ENCODE peak calls at places on chromosomes 3 and 15, in four cellular contexts. C, E, U and O are unnamed samples.

GRCh38 chr3:133742351-133743091 is 3.7 kb upstream of the TF start:
- DNase-seq in C (no peak), E (no peak), U (no peak), O (no peak)

GRCh38 chr15:80970018-80970657 is 19.5 kb downstream of the MESD start:
- DNase-seq in C (peak; percentile 74), E (no peak), U (peak; percentile 33), O (no peak)

GRCh38 chr3:30710017-30710416 is 103.6 kb downstream of the TGFBR2 start:
- DNase-seq in C (no peak), E (no peak), U (no peak), O (no peak)

GRCh38 chr3:154886437-154886836 is 193.7 kb upstream of the MME start:
- DNase-seq in C (peak; percentile 99), E (no peak), U (no peak), O (no peak)

GRCh38 chr15:63188247-63188936 is 1.0 kb upstream of the RAB8B start:
- DNase-seq in C (no peak), E (no peak), U (no peak), O (no peak)

GRCh38 chr15:62474021-62474770 is 309.1 kb upstream of the C2CD4B start:
- DNase-seq in C (no peak), E (no peak), U (no peak), O (no peak)

GRCh38 chr3:63975705-63976104 is 47.6 kb downstream of the PSMD6 start:
- DNase-seq in C (peak; percentile 87), E (no peak), U (peak; percentile 45), O (no peak)

GRCh38 chr3:7144696-7145308 is 283.9 kb downstream of the GRM7 start:
- DNase-seq in C (no peak), E (no peak), U (no peak), O (no peak)

GRCh38 chr15:72967836-72968530 is 84.3 kb upstream of the NEO1 start:
- DNase-seq in C (no peak), E (no peak), U (no peak), O (no peak)

GRCh38 chr15:80926126-80926525 is 63.5 kb downstream of the MESD start:
- DNase-seq in C (no peak), E (no peak), U (no peak), O (no peak)

GRCh38 chr3:13543251-13543650 is 5.7 kb upstream of the FBLN2 start:
- DNase-seq in C (peak; percentile 83), E (no peak), U (peak; percentile 67), O (no peak)

GRCh38 chr15:94834494-94834893 is 603.1 kb downstream of the MCTP2 start:
- DNase-seq in C (no peak), E (no peak), U (no peak), O (no peak)

GRCh38 chr15:78552597-78552996 is 12.4 kb downstream of the PSMA4 start:
- DNase-seq in C (no peak), E (no peak), U (no peak), O (no peak)

GRCh38 chr3:177934001-177934891 is 602.0 kb upstream of the KCNMB2 start:
- DNase-seq in C (peak; percentile 63), E (no peak), U (peak; percentile 9), O (no peak)

DNA sequence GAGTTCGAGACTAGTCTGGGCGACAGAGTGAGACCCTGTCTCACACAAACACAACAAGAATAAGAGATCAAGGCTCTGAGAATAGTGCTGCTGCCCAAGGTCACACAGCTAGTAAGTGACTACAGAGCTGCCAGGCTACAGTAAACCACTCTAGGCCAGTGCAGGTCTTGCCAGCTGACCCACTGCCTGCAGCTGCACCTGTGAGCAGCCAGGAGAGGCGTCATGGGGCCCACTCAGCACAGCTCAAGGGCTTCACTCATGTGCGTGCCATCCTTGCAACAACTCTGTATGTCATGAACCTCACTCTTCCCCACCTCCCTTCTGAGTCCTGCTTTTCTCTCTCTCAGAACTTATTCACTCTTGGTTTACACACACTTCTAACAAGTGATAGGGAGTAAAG is 176.7 kb downstream of the SMAD6 start:
- DNase-seq in C (no peak), E (no peak), U (peak; percentile 43), O (no peak)
- H3K4me3 ChIP-seq in C (no peak overlapping the region), E (no peak overlapping the region), U (no peak overlapping the region), O (no peak overlapping the region)

GRCh38 chr3:48555949-48556795 is 431 bp downstream of the PFKFB4 start:
- DNase-seq in C (no peak), E (peak; percentile 68), U (no peak), O (no peak)
- H3K4me3 ChIP-seq in C (peak overlapping the region; percentile 81), E (peak overlapping the region; percentile 38), U (peak overlapping the region; percentile 41), O (peak overlapping the region; percentile 61)

DNA sequence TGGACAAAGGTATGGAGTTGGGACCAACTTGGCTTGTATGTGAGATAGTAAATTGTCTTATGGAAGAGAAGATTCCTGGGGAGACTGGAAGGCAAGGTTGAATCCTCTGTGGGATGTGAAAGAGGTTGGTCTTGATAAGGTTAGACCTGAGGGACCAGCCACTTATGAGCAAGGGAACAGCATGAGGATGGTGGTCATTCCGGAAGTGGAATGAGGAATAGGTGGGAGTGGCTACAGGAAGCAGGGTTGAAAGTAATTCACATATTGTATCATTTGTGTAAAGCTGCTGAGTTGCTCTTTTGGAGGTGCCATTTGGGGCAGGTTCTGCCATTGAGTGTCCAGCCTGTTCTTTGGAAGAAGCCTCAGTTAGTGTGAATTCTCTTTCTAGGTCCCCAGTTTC is 13.2 kb downstream of the USP13 start:
- DNase-seq in C (no peak), E (no peak), U (no peak), O (no peak)
- H3K4me3 ChIP-seq in C (no peak overlapping the region), E (no peak overlapping the region), U (no peak overlapping the region), O (no peak overlapping the region)

GRCh38 chr15:90501898-90502297 is 27.8 kb upstream of the CRTC3 start:
- DNase-seq in C (no peak), E (no peak), U (no peak), O (no peak)
- H3K4me3 ChIP-seq in C (no peak overlapping the region), E (no peak overlapping the region), U (no peak overlapping the region), O (no peak overlapping the region)

GRCh38 chr3:32137870-32138269 is 31.4 kb downstream of the GPD1L start:
- DNase-seq in C (no peak), E (no peak), U (no peak), O (no peak)
- H3K4me3 ChIP-seq in C (no peak overlapping the region), E (no peak overlapping the region), U (no peak overlapping the region), O (no peak overlapping the region)

GRCh38 chr3:48595526-48596121 is 495 bp upstream of the COL7A1 start:
- DNase-seq in C (peak; percentile 97), E (peak; percentile 98), U (peak; percentile 62), O (no peak)
- H3K4me3 ChIP-seq in C (no peak overlapping the region), E (peak overlapping the region; percentile 77), U (no peak overlapping the region), O (no peak overlapping the region)

DNA sequence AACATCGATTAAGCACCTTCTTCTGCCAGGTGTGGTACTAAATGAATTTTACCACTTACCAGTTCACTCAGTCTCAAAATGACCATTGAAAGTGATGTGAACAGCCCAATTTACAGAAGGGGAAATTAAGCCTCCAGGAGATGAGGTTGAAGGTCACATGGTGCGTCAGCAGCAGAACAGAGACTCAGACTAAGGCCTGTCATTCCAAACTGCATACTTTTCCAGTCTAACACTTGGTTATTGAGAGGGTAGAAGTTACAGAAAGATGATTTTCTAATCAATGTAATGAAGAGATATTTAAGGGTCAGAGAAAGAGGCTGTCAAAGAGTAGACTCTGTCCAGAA is 68.4 kb downstream of the TTC23 start:
- DNase-seq in C (no peak), E (no peak), U (no peak), O (no peak)
- H3K4me3 ChIP-seq in C (no peak overlapping the region), E (no peak overlapping the region), U (no peak overlapping the region), O (no peak overlapping the region)

GRCh38 chr3:185931777-185932176 is 6.0 kb downstream of the TRA2B start:
- DNase-seq in C (no peak), E (no peak), U (no peak), O (no peak)
- H3K4me3 ChIP-seq in C (no peak overlapping the region), E (peak overlapping the region; percentile 89), U (no peak overlapping the region), O (peak overlapping the region; percentile 13)

GRCh38 chr3:35678552-35679220 is 39.4 kb downstream of the ARPP21 start:
- DNase-seq in C (no peak), E (no peak), U (no peak), O (no peak)
- H3K4me3 ChIP-seq in C (no peak overlapping the region), E (no peak overlapping the region), U (no peak overlapping the region), O (no peak overlapping the region)